ENCODE peak calls at places on chromosomes 2 and 18, in seven cellular contexts. One of them, this sample, is unnamed.

GRCh38 chr2:225124311-225124832 is 82.1 kb upstream of the DOCK10 start:
- DNase-seq in fibroblast of pulmonary artery: no peak
- DNase-seq in heart right ventricle: no peak
- DNase-seq in WTC11: no peak
- DNase-seq in foreskin fibroblast: no peak
- DNase-seq in esophagus squamous epithelium: no peak
- DNase-seq in spleen: no peak
- DNase-seq in this sample: no peak

GRCh38 chr2:171347158-171347557 is 86.6 kb downstream of the METTL8 start:
- DNase-seq in fibroblast of pulmonary artery: no peak
- DNase-seq in spleen: no peak
- DNase-seq in WTC11: no peak
- DNase-seq in heart right ventricle: no peak
- DNase-seq in esophagus squamous epithelium: no peak
- DNase-seq in foreskin fibroblast: no peak
- DNase-seq in this sample: no peak

GRCh38 chr2:126932966-126933555 is 34.4 kb downstream of the TEX51 start:
- DNase-seq in foreskin fibroblast: no peak
- DNase-seq in spleen: no peak
- DNase-seq in esophagus squamous epithelium: no peak
- DNase-seq in heart right ventricle: no peak
- DNase-seq in fibroblast of pulmonary artery: no peak
- DNase-seq in WTC11: no peak
- DNase-seq in this sample: no peak

GRCh38 chr2:159265171-159265576 is 21.3 kb downstream of the WDSUB1 start:
- DNase-seq in WTC11: no peak
- DNase-seq in fibroblast of pulmonary artery: peak
- DNase-seq in foreskin fibroblast: no peak
- DNase-seq in spleen: no peak
- DNase-seq in heart right ventricle: no peak
- DNase-seq in esophagus squamous epithelium: no peak
- DNase-seq in this sample: no peak

GRCh38 chr2:151269798-151270568 is 8.3 kb upstream of the RBM43 start:
- DNase-seq in foreskin fibroblast: no peak
- DNase-seq in WTC11: no peak
- DNase-seq in heart right ventricle: no peak
- DNase-seq in spleen: no peak
- DNase-seq in fibroblast of pulmonary artery: peak
- DNase-seq in esophagus squamous epithelium: no peak
- DNase-seq in this sample: no peak

GRCh38 chr2:238963164-238963969 is 115.5 kb downstream of the TWIST2 start:
- DNase-seq in foreskin fibroblast: no peak
- DNase-seq in heart right ventricle: no peak
- DNase-seq in fibroblast of pulmonary artery: peak
- DNase-seq in WTC11: no peak
- DNase-seq in spleen: no peak
- DNase-seq in esophagus squamous epithelium: no peak
- DNase-seq in this sample: no peak

GRCh38 chr2:148533004-148533403 is 111.5 kb upstream of the EPC2 start:
- DNase-seq in foreskin fibroblast: no peak
- DNase-seq in heart right ventricle: no peak
- DNase-seq in spleen: no peak
- DNase-seq in fibroblast of pulmonary artery: no peak
- DNase-seq in esophagus squamous epithelium: no peak
- DNase-seq in WTC11: no peak
- DNase-seq in this sample: no peak

GRCh38 chr2:237600205-237600846 is 9.8 kb upstream of the RAB17 start:
- DNase-seq in foreskin fibroblast: peak
- DNase-seq in spleen: no peak
- DNase-seq in fibroblast of pulmonary artery: peak
- DNase-seq in heart right ventricle: peak
- DNase-seq in WTC11: no peak
- DNase-seq in esophagus squamous epithelium: no peak
- DNase-seq in this sample: no peak

GRCh38 chr18:30328839-30329238 is 713.7 kb downstream of the DSC3 start:
- DNase-seq in esophagus squamous epithelium: no peak
- DNase-seq in spleen: no peak
- DNase-seq in heart right ventricle: no peak
- DNase-seq in foreskin fibroblast: no peak
- DNase-seq in fibroblast of pulmonary artery: no peak
- DNase-seq in WTC11: no peak
- DNase-seq in this sample: no peak

GRCh38 chr18:13265901-13266207 is 47.3 kb downstream of the LDLRAD4 start:
- DNase-seq in esophagus squamous epithelium: no peak
- DNase-seq in heart right ventricle: no peak
- DNase-seq in WTC11: no peak
- DNase-seq in fibroblast of pulmonary artery: no peak
- DNase-seq in foreskin fibroblast: no peak
- DNase-seq in spleen: no peak
- DNase-seq in this sample: no peak

GRCh38 chr2:38601463-38602135 is 1.1 kb downstream of the HNRNPLL start:
- DNase-seq in heart right ventricle: no peak
- DNase-seq in esophagus squamous epithelium: no peak
- DNase-seq in foreskin fibroblast: no peak
- DNase-seq in spleen: no peak
- DNase-seq in fibroblast of pulmonary artery: peak
- DNase-seq in WTC11: no peak
- DNase-seq in this sample: no peak

GRCh38 chr2:182949572-182950189 is 83.2 kb upstream of the FRZB start:
- DNase-seq in WTC11: no peak
- DNase-seq in foreskin fibroblast: peak
- DNase-seq in heart right ventricle: peak
- DNase-seq in fibroblast of pulmonary artery: no peak
- DNase-seq in esophagus squamous epithelium: no peak
- DNase-seq in spleen: no peak
- DNase-seq in this sample: no peak

GRCh38 chr2:237475704-237476107 is 11.3 kb upstream of the MLPH start:
- DNase-seq in spleen: no peak
- DNase-seq in esophagus squamous epithelium: no peak
- DNase-seq in fibroblast of pulmonary artery: peak
- DNase-seq in heart right ventricle: no peak
- DNase-seq in foreskin fibroblast: no peak
- DNase-seq in WTC11: no peak
- DNase-seq in this sample: no peak

GRCh38 chr18:23398401-23398800 is 54.7 kb upstream of the RIOK3 start:
- DNase-seq in spleen: no peak
- DNase-seq in heart right ventricle: no peak
- DNase-seq in fibroblast of pulmonary artery: peak
- DNase-seq in WTC11: no peak
- DNase-seq in foreskin fibroblast: no peak
- DNase-seq in esophagus squamous epithelium: no peak
- DNase-seq in this sample: no peak

GRCh38 chr2:138829326-138829725 is 49.1 kb upstream of the NXPH2 start:
- DNase-seq in spleen: no peak
- DNase-seq in foreskin fibroblast: no peak
- DNase-seq in esophagus squamous epithelium: no peak
- DNase-seq in WTC11: peak
- DNase-seq in fibroblast of pulmonary artery: peak
- DNase-seq in heart right ventricle: peak
- DNase-seq in this sample: peak

GRCh38 chr2:226649201-226649600 is 150.4 kb downstream of the IRS1 start:
- DNase-seq in WTC11: no peak
- DNase-seq in fibroblast of pulmonary artery: no peak
- DNase-seq in heart right ventricle: no peak
- DNase-seq in foreskin fibroblast: no peak
- DNase-seq in spleen: no peak
- DNase-seq in esophagus squamous epithelium: no peak
- DNase-seq in this sample: no peak

GRCh38 chr2:186950694-186951093 is 101.7 kb upstream of the ZSWIM2 start:
- DNase-seq in fibroblast of pulmonary artery: no peak
- DNase-seq in WTC11: no peak
- DNase-seq in heart right ventricle: no peak
- DNase-seq in esophagus squamous epithelium: no peak
- DNase-seq in foreskin fibroblast: no peak
- DNase-seq in spleen: no peak
- DNase-seq in this sample: no peak

GRCh38 chr18:37261246-37261927 is 304.2 kb downstream of the CELF4 start:
- DNase-seq in foreskin fibroblast: no peak
- DNase-seq in esophagus squamous epithelium: no peak
- DNase-seq in spleen: peak
- DNase-seq in heart right ventricle: no peak
- DNase-seq in WTC11: no peak
- DNase-seq in fibroblast of pulmonary artery: no peak
- DNase-seq in this sample: no peak

GRCh38 chr2:64143154-64144056 is 815 bp downstream of the PELI1 start:
- DNase-seq in spleen: no peak
- DNase-seq in heart right ventricle: peak
- DNase-seq in esophagus squamous epithelium: no peak
- DNase-seq in fibroblast of pulmonary artery: peak
- DNase-seq in WTC11: peak
- DNase-seq in foreskin fibroblast: no peak
- DNase-seq in this sample: peak

GRCh38 chr2:106163948-106164580 is 30.0 kb downstream of the UXS1 start:
- DNase-seq in foreskin fibroblast: no peak
- DNase-seq in spleen: no peak
- DNase-seq in WTC11: no peak
- DNase-seq in fibroblast of pulmonary artery: peak
- DNase-seq in heart right ventricle: no peak
- DNase-seq in esophagus squamous epithelium: no peak
- DNase-seq in this sample: no peak

GRCh38 chr2:204545861-204546773 is 842 bp downstream of the PARD3B start:
- DNase-seq in heart right ventricle: peak
- DNase-seq in WTC11: peak
- DNase-seq in fibroblast of pulmonary artery: no peak
- DNase-seq in spleen: peak
- DNase-seq in foreskin fibroblast: no peak
- DNase-seq in esophagus squamous epithelium: no peak
- DNase-seq in this sample: peak

GRCh38 chr18:3269241-3269640 is 7.3 kb downstream of the MYL12B start:
- DNase-seq in heart right ventricle: no peak
- DNase-seq in foreskin fibroblast: no peak
- DNase-seq in fibroblast of pulmonary artery: no peak
- DNase-seq in spleen: no peak
- DNase-seq in WTC11: no peak
- DNase-seq in esophagus squamous epithelium: no peak
- DNase-seq in this sample: no peak

GRCh38 chr18:55323051-55323994 is 264.7 kb downstream of the TCF4 start:
- DNase-seq in heart right ventricle: no peak
- DNase-seq in WTC11: no peak
- DNase-seq in foreskin fibroblast: peak
- DNase-seq in esophagus squamous epithelium: no peak
- DNase-seq in spleen: no peak
- DNase-seq in fibroblast of pulmonary artery: peak
- DNase-seq in this sample: no peak

GRCh38 chr2:242032780-242033656 is 163.5 kb downstream of the RTP5 start:
- DNase-seq in foreskin fibroblast: no peak
- DNase-seq in esophagus squamous epithelium: no peak
- DNase-seq in spleen: peak
- DNase-seq in fibroblast of pulmonary artery: no peak
- DNase-seq in WTC11: no peak
- DNase-seq in heart right ventricle: no peak
- DNase-seq in this sample: no peak

GRCh38 chr18:58276640-58277456 is 232.8 kb downstream of the NEDD4L start:
- DNase-seq in fibroblast of pulmonary artery: no peak
- DNase-seq in WTC11: no peak
- DNase-seq in foreskin fibroblast: no peak
- DNase-seq in spleen: no peak
- DNase-seq in esophagus squamous epithelium: no peak
- DNase-seq in heart right ventricle: no peak
- DNase-seq in this sample: no peak

GRCh38 chr2:5453648-5454390 is 238.4 kb upstream of the SOX11 start:
- DNase-seq in heart right ventricle: no peak
- DNase-seq in fibroblast of pulmonary artery: no peak
- DNase-seq in WTC11: no peak
- DNase-seq in foreskin fibroblast: no peak
- DNase-seq in spleen: no peak
- DNase-seq in esophagus squamous epithelium: no peak
- DNase-seq in this sample: no peak
- TF ChIP-seq CTCF in heart right ventricle: no peak
- TF ChIP-seq CTCF in fibroblast of pulmonary artery: no peak
- TF ChIP-seq CTCF in WTC11: no peak
- TF ChIP-seq CTCF in foreskin fibroblast: no peak
- TF ChIP-seq CTCF in spleen: no peak
- TF ChIP-seq CTCF in esophagus squamous epithelium: no peak
- TF ChIP-seq CTCF in this sample: no peak

GRCh38 chr2:49044680-49045079 is 109.6 kb downstream of the FSHR start:
- DNase-seq in WTC11: no peak
- DNase-seq in spleen: no peak
- DNase-seq in heart right ventricle: no peak
- DNase-seq in foreskin fibroblast: no peak
- DNase-seq in fibroblast of pulmonary artery: peak
- DNase-seq in esophagus squamous epithelium: no peak
- DNase-seq in this sample: peak
- TF ChIP-seq CTCF in WTC11: no peak
- TF ChIP-seq CTCF in spleen: no peak
- TF ChIP-seq CTCF in heart right ventricle: peak
- TF ChIP-seq CTCF in foreskin fibroblast: no peak
- TF ChIP-seq CTCF in fibroblast of pulmonary artery: peak
- TF ChIP-seq CTCF in esophagus squamous epithelium: no peak
- TF ChIP-seq CTCF in this sample: no peak

GRCh38 chr18:25743661-25744151 is 346.7 kb downstream of the SS18 start:
- DNase-seq in esophagus squamous epithelium: no peak
- DNase-seq in spleen: no peak
- DNase-seq in heart right ventricle: no peak
- DNase-seq in fibroblast of pulmonary artery: no peak
- DNase-seq in foreskin fibroblast: no peak
- DNase-seq in WTC11: peak
- DNase-seq in this sample: no peak
- TF ChIP-seq CTCF in esophagus squamous epithelium: no peak
- TF ChIP-seq CTCF in spleen: no peak
- TF ChIP-seq CTCF in heart right ventricle: no peak
- TF ChIP-seq CTCF in fibroblast of pulmonary artery: no peak
- TF ChIP-seq CTCF in foreskin fibroblast: no peak
- TF ChIP-seq CTCF in WTC11: no peak
- TF ChIP-seq CTCF in this sample: no peak

GRCh38 chr18:6731197-6731596 is 1.7 kb downstream of the ARHGAP28 start:
- DNase-seq in esophagus squamous epithelium: no peak
- DNase-seq in fibroblast of pulmonary artery: peak
- DNase-seq in WTC11: no peak
- DNase-seq in spleen: no peak
- DNase-seq in foreskin fibroblast: peak
- DNase-seq in heart right ventricle: no peak
- DNase-seq in this sample: no peak

GRCh38 chr18:6729247-6730091 is at the start of gene ARHGAP28:
- DNase-seq in foreskin fibroblast: peak
- DNase-seq in WTC11: peak
- DNase-seq in esophagus squamous epithelium: peak
- DNase-seq in fibroblast of pulmonary artery: peak
- DNase-seq in heart right ventricle: peak
- DNase-seq in spleen: peak
- DNase-seq in this sample: peak

GRCh38 chr18:6734746-6735430 is 5.4 kb downstream of the ARHGAP28 start:
- DNase-seq in foreskin fibroblast: no peak
- DNase-seq in esophagus squamous epithelium: no peak
- DNase-seq in spleen: no peak
- DNase-seq in heart right ventricle: no peak
- DNase-seq in fibroblast of pulmonary artery: no peak
- DNase-seq in WTC11: no peak
- DNase-seq in this sample: no peak

GRCh38 chr18:6728809-6729246 is 688 bp upstream of the ARHGAP28 start:
- DNase-seq in spleen: no peak
- DNase-seq in WTC11: no peak
- DNase-seq in esophagus squamous epithelium: no peak
- DNase-seq in foreskin fibroblast: no peak
- DNase-seq in fibroblast of pulmonary artery: no peak
- DNase-seq in heart right ventricle: no peak
- DNase-seq in this sample: no peak

DNA sequence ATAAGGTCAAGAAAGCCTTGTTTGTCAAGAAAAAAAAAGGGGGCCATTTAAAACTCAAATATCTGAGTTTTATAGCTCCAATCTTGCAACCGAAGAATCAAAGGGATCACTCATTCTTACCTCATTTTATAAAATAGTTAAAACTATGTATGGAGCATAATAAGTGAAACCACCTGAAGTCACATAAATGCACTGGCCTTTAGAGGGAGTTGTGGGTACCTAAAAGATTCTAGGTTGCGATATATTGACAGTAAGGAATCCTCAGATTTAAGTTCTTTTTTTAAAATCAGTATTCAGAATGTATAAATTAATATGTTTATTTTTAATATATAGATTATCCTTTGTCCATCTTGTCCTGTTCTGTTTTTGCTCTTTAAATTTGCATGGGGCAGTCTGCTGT is 3.4 kb downstream of the ARHGAP28 start:
- DNase-seq in esophagus squamous epithelium: no peak
- DNase-seq in fibroblast of pulmonary artery: no peak
- DNase-seq in WTC11: no peak
- DNase-seq in foreskin fibroblast: no peak
- DNase-seq in heart right ventricle: no peak
- DNase-seq in spleen: no peak
- DNase-seq in this sample: no peak
- TF ChIP-seq CTCF in esophagus squamous epithelium: no peak
- TF ChIP-seq CTCF in fibroblast of pulmonary artery: peak
- TF ChIP-seq CTCF in WTC11: no peak
- TF ChIP-seq CTCF in foreskin fibroblast: no peak
- TF ChIP-seq CTCF in heart right ventricle: no peak
- TF ChIP-seq CTCF in spleen: no peak
- TF ChIP-seq CTCF in this sample: no peak

This sample was measured in endothelial cell.